ENCODE peak calls at places on chromosomes 6 and 20, in four cellular contexts. One of them, this sample, is unnamed.

GRCh38 chr6:154683756-154684523 is 49.3 kb upstream of the SCAF8 start:
- DNase-seq in fibroblast of lung: peak; percentile 34
- DNase-seq in upper lobe of left lung: no peak
- DNase-seq in GM23248: peak; percentile 70
- DNase-seq in this sample: no peak

GRCh38 chr20:46802696-46803445 is 91.8 kb upstream of the EYA2 start:
- DNase-seq in fibroblast of lung: no peak
- DNase-seq in upper lobe of left lung: no peak
- DNase-seq in GM23248: no peak
- DNase-seq in this sample: no peak

GRCh38 chr6:79559706-79560105 is 22.5 kb upstream of the LCA5 start:
- DNase-seq in fibroblast of lung: no peak
- DNase-seq in upper lobe of left lung: no peak
- DNase-seq in GM23248: no peak
- DNase-seq in this sample: no peak

GRCh38 chr6:128400875-128401274 is 119.5 kb downstream of the PTPRK start:
- DNase-seq in fibroblast of lung: no peak
- DNase-seq in upper lobe of left lung: no peak
- DNase-seq in GM23248: no peak
- DNase-seq in this sample: no peak

GRCh38 chr6:166307981-166308768 is at the start of gene PRR18:
- DNase-seq in fibroblast of lung: no peak
- DNase-seq in upper lobe of left lung: peak; percentile 89
- DNase-seq in GM23248: peak; percentile 31
- DNase-seq in this sample: no peak

GRCh38 chr6:166076625-166077024 is 91.0 kb downstream of the TBXT start:
- DNase-seq in fibroblast of lung: no peak
- DNase-seq in upper lobe of left lung: no peak
- DNase-seq in GM23248: no peak
- DNase-seq in this sample: no peak

GRCh38 chr20:5212897-5213296 is 86.1 kb downstream of the CDS2 start:
- DNase-seq in fibroblast of lung: no peak
- DNase-seq in upper lobe of left lung: no peak
- DNase-seq in GM23248: no peak
- DNase-seq in this sample: no peak

GRCh38 chr20:37543828-37544227 is 16.2 kb upstream of the BLCAP start:
- DNase-seq in fibroblast of lung: peak; percentile 56
- DNase-seq in upper lobe of left lung: no peak
- DNase-seq in GM23248: peak; percentile 72
- DNase-seq in this sample: no peak

GRCh38 chr6:33418690-33419291 is 884 bp upstream of the CUTA start:
- DNase-seq in fibroblast of lung: no peak
- DNase-seq in upper lobe of left lung: no peak
- DNase-seq in GM23248: no peak
- DNase-seq in this sample: no peak

GRCh38 chr6:33421344-33421643 is 1.4 kb downstream of the SYNGAP1 start:
- DNase-seq in fibroblast of lung: no peak
- DNase-seq in upper lobe of left lung: no peak
- DNase-seq in GM23248: no peak
- DNase-seq in this sample: no peak

GRCh38 chr6:33419580-33420492 is at the start of gene SYNGAP1:
- DNase-seq in fibroblast of lung: peak; percentile 73
- DNase-seq in upper lobe of left lung: peak; percentile 82
- DNase-seq in GM23248: peak; percentile 63
- DNase-seq in this sample: no peak

GRCh38 chr6:33417903-33418689 is at the start of gene CUTA:
- DNase-seq in fibroblast of lung: peak; percentile 100
- DNase-seq in upper lobe of left lung: peak; percentile 98
- DNase-seq in GM23248: peak; percentile 100
- DNase-seq in this sample: peak; percentile 97

DNA sequence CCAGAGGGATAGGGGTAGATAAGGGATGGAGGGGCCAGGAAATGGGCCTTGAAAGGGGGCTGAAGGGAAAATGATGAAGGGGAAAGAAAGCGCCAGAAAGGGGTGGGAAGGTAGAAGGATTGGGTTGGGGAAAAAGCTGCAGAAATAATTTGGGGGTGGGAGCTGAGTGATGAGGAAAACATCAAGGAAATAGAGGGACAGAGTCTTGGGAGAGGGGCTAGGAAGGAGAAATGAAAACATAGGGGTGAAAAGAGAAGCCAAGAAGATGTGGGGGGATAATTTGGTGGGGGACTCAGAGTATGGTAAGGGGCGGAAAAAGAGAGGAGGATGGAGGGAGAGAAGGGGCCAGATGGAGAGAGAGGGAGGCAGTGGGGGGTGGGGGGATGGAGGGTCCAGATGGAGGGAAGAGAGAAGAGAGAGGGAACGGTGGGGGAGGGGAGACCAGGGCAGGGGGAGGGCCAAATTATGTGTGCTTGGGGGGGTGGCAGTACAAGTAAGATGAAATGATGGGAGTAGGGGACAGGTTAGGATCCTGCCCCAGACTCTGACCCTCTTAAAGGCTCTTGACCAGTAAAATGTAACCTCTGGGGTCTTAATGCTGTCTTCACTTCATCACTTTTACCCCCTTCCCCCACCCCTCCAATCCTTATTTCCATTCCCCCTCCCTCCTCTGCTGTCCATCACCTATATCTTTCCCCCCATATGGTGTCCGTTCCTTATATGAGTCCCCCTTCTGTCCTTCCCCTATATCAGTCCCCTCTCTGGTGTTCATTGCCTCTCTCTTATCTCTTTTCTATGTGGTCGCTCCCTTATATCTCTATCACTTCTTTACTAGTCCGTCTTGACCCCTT is 853 bp downstream of the SYNGAP1 start:
- DNase-seq in fibroblast of lung: no peak
- DNase-seq in upper lobe of left lung: no peak
- DNase-seq in GM23248: no peak
- DNase-seq in this sample: no peak
- H3K4me1 ChIP-seq in fibroblast of lung: peaks cover 27% of the 10 kb centered on the region
- H3K4me1 ChIP-seq in upper lobe of left lung: peaks cover 47% of the 10 kb centered on the region
- H3K4me1 ChIP-seq in GM23248: peaks cover 37% of the 10 kb centered on the region
- H3K4me1 ChIP-seq in this sample: peaks cover 35% of the 10 kb centered on the region

DNA sequence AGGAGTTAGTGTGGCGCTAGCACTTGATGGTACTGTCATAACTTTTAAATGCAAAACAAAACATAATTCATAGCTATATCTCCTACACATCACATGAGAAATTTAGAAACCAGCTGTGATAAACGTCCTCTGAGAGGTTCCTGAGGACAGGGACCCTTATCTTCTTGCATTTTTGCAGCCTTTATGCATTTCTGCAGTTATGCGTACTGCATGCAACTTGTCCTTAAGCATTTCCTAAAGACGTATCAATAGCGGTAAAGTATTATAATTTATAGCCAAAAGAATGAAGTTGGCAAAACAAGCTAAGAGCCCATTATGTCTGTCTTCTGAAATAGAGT is 1.7 kb downstream of the NAPB start:
- DNase-seq in fibroblast of lung: no peak
- DNase-seq in upper lobe of left lung: no peak
- DNase-seq in GM23248: no peak
- DNase-seq in this sample: no peak
- H3K4me3 ChIP-seq in fibroblast of lung: peak overlapping the region; percentile 89
- H3K4me3 ChIP-seq in upper lobe of left lung: peak overlapping the region; percentile 95
- H3K4me3 ChIP-seq in GM23248: peak overlapping the region; percentile 83
- H3K4me3 ChIP-seq in this sample: peak overlapping the region; percentile 95

DNA sequence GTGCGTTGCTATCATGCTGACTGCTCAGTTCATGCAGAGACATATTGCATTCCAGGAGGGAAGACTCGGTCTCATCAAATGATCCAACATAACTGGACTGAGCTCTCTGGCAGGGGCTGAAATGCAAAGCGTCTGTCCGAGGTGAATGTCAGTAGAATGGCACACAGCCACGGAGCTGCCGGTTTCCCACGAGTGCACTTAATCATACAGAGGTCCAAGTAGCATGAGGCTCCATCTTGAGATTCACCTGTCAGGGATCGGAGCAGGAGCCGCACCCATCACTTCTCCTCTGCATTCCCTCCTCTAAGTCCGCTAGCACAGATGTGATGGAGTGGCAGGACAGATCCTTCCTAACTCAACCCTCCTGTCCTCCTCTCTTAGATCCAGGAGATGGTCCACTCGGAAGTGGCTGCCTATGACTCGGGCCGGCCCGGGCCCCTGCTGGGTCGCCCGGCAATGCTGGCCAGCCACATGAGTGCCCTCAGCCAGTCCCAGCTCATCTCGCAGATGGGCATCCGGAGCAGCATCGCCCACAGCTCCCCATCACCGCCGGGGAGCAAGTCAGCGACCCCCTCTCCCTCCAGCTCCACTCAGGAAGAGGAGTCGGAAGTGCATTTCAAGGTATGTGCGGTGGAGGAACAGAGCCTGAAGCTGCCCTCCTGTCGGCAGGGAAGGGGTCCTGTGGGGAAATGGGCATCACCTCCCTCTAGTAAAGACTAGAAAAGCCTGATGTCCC is 135.9 kb downstream of the JPH2 start:
- DNase-seq in fibroblast of lung: no peak
- DNase-seq in upper lobe of left lung: no peak
- DNase-seq in GM23248: no peak
- DNase-seq in this sample: no peak
- H3K4me1 ChIP-seq in fibroblast of lung: no peaks in the 10 kb centered on the region
- H3K4me1 ChIP-seq in upper lobe of left lung: no peaks in the 10 kb centered on the region
- H3K4me1 ChIP-seq in GM23248: no peaks in the 10 kb centered on the region
- H3K4me1 ChIP-seq in this sample: no peaks in the 10 kb centered on the region

GRCh38 chr20:62475819-62476073 is at the start of gene GATA5:
- DNase-seq in fibroblast of lung: no peak
- DNase-seq in upper lobe of left lung: no peak
- DNase-seq in GM23248: no peak
- DNase-seq in this sample: no peak
- H3K4me3 ChIP-seq in fibroblast of lung: no peak within 1 kb of the TSS
- H3K4me3 ChIP-seq in upper lobe of left lung: peak within 1 kb of the TSS; percentile 52
- H3K4me3 ChIP-seq in GM23248: no peak within 1 kb of the TSS
- H3K4me3 ChIP-seq in this sample: peak within 1 kb of the TSS; percentile 38